ENCODE peak calls at places on chromosomes 6 and 20, in five cellular contexts. L is AG10803, M is Calu3, U is transverse colon, D is HL-60. B is an unnamed sample.

GRCh38 chr6:111918825-111919224 is 45.6 kb upstream of the FYN start:
- DNase-seq in L (peak), M (no peak), U (no peak), D (no peak), B (no peak)

GRCh38 chr20:61900376-61901293 is 165.0 kb downstream of the TAF4 start:
- DNase-seq in M (no peak), U (no peak), L (no peak), D (no peak), B (no peak)

GRCh38 chr6:110703906-110704594 is 111.2 kb downstream of the CDK19 start:
- DNase-seq in L (peak), D (no peak), M (no peak), U (no peak), B (no peak)

GRCh38 chr20:52129611-52130010 is 62.0 kb downstream of the ZFP64 start:
- DNase-seq in U (no peak), M (no peak), L (peak), D (no peak), B (no peak)

GRCh38 chr20:62704341-62704948 is 4.2 kb upstream of the NTSR1 start:
- DNase-seq in L (peak), D (no peak), U (peak), M (peak), B (no peak)

GRCh38 chr6:41027799-41028617 is 11.0 kb downstream of the UNC5CL start:
- DNase-seq in L (peak), M (peak), D (peak), U (peak), B (peak)

GRCh38 chr6:166355552-166355951 is 13.2 kb upstream of the SFT2D1 start:
- DNase-seq in D (no peak), M (no peak), U (no peak), L (no peak), B (no peak)

GRCh38 chr6:152299336-152299735 is 337.8 kb downstream of the SYNE1 start:
- DNase-seq in L (no peak), M (no peak), U (no peak), D (no peak), B (no peak)

GRCh38 chr6:165439928-165440554 is 130.6 kb upstream of the C6orf118 start:
- DNase-seq in L (peak), M (no peak), D (no peak), U (no peak), B (no peak)

GRCh38 chr20:30484009-30484748 is 773.3 kb upstream of the DEFB115 start:
- DNase-seq in D (no peak), L (no peak), M (no peak), U (no peak), B (no peak)

GRCh38 chr20:62589720-62590119 is 52.6 kb upstream of the SLCO4A1 start:
- DNase-seq in L (no peak), D (no peak), U (no peak), M (no peak), B (no peak)

GRCh38 chr20:25218492-25218891 is 23.0 kb downstream of the ENTPD6 start:
- DNase-seq in U (no peak), M (no peak), D (no peak), L (no peak), B (no peak)

GRCh38 chr6:18792832-18793231 is 405.7 kb downstream of the RNF144B start:
- DNase-seq in L (no peak), U (no peak), D (no peak), M (no peak), B (no peak)

GRCh38 chr20:58875111-58875510 is 22.6 kb downstream of the GNAS start:
- DNase-seq in M (no peak), D (no peak), L (no peak), U (no peak), B (no peak)

GRCh38 chr6:156953478-156954146 is 176.4 kb downstream of the ARID1B start:
- DNase-seq in M (peak), L (peak), D (no peak), U (no peak), B (no peak)

GRCh38 chr6:46491201-46491788 is at the start of gene RCAN2:
- DNase-seq in L (peak), M (peak), U (peak), D (no peak), B (peak)

GRCh38 chr6:18035330-18035854 is 48.0 kb upstream of the KIF13A start:
- DNase-seq in U (no peak), L (no peak), M (no peak), D (no peak), B (no peak)

GRCh38 chr6:69378326-69378725 is 418.5 kb downstream of the LMBRD1 start:
- DNase-seq in M (no peak), U (no peak), D (no peak), L (no peak), B (no peak)

GRCh38 chr6:75855047-75855446 is 106.0 kb downstream of the MYO6 start:
- DNase-seq in U (peak), M (peak), D (peak), L (peak), B (no peak)

GRCh38 chr20:35575958-35576357 is 34.1 kb downstream of the ERGIC3 start:
- DNase-seq in U (peak), M (peak), D (no peak), L (no peak), B (no peak)

GRCh38 chr20:39269031-39269461 is 306.9 kb downstream of the DHX35 start:
- DNase-seq in U (peak), M (peak), L (peak), D (peak), B (no peak)

GRCh38 chr6:56714982-56715456 is 72.3 kb upstream of the DST start:
- DNase-seq in U (no peak), M (peak), D (no peak), L (peak), B (no peak)

GRCh38 chr6:160010067-160010466 is 41.2 kb downstream of the IGF2R start:
- DNase-seq in D (no peak), U (no peak), L (peak), M (no peak), B (no peak)

GRCh38 chr6:46741482-46741881 is 5.3 kb upstream of the ANKRD66 start:
- DNase-seq in U (no peak), D (no peak), M (no peak), L (no peak), B (no peak)

GRCh38 chr6:148509152-148509571 is 166.5 kb downstream of the SASH1 start:
- DNase-seq in U (no peak), L (peak), D (no peak), M (no peak), B (no peak)

GRCh38 chr6:137217801-137218472 is 1.2 kb downstream of the IFNGR1 start:
- DNase-seq in L (peak), U (peak), D (peak), M (no peak), B (no peak)

GRCh38 chr20:48779435-48779834 is 48.4 kb downstream of the PREX1 start:
- DNase-seq in U (no peak), M (no peak), D (no peak), L (no peak), B (no peak)

GRCh38 chr20:396619-397431 is 11.3 kb upstream of the RBCK1 start:
- DNase-seq in L (no peak), U (no peak), D (no peak), M (no peak), B (no peak)

GRCh38 chr6:81752969-81753708 is 658 bp upstream of the TENT5A start:
- DNase-seq in U (peak), D (peak), L (peak), M (peak), B (peak)

GRCh38 chr6:128554302-128554701 is 33.9 kb upstream of the PTPRK start:
- DNase-seq in M (no peak), U (no peak), L (peak), D (no peak), B (no peak)

GRCh38 chr20:38073307-38074010 is 39.9 kb downstream of the RPRD1B start:
- DNase-seq in L (peak), D (no peak), U (peak), M (peak), B (no peak)

GRCh38 chr6:125046107-125046925 is 84.1 kb downstream of the RNF217 start:
- DNase-seq in D (no peak), L (no peak), U (no peak), M (no peak), B (no peak)

GRCh38 chr20:8431538-8432434 is 299.7 kb downstream of the PLCB1 start:
- DNase-seq in L (no peak), D (no peak), U (peak), M (no peak), B (no peak)

GRCh38 chr6:30258204-30258603 is 45.0 kb upstream of the TRIM26 start:
- DNase-seq in M (no peak), L (no peak), D (no peak), U (no peak), B (no peak)

GRCh38 chr6:30260036-30260504 is 46.9 kb upstream of the TRIM26 start:
- DNase-seq in D (no peak), M (no peak), U (no peak), L (no peak), B (peak)

GRCh38 chr6:30263734-30264133 is 50.5 kb upstream of the TRIM26 start:
- DNase-seq in U (no peak), M (no peak), D (no peak), L (peak), B (no peak)

GRCh38 chr6:30264731-30265130 is 51.5 kb upstream of the TRIM26 start:
- DNase-seq in D (no peak), M (no peak), L (peak), U (no peak), B (no peak)

DNA sequence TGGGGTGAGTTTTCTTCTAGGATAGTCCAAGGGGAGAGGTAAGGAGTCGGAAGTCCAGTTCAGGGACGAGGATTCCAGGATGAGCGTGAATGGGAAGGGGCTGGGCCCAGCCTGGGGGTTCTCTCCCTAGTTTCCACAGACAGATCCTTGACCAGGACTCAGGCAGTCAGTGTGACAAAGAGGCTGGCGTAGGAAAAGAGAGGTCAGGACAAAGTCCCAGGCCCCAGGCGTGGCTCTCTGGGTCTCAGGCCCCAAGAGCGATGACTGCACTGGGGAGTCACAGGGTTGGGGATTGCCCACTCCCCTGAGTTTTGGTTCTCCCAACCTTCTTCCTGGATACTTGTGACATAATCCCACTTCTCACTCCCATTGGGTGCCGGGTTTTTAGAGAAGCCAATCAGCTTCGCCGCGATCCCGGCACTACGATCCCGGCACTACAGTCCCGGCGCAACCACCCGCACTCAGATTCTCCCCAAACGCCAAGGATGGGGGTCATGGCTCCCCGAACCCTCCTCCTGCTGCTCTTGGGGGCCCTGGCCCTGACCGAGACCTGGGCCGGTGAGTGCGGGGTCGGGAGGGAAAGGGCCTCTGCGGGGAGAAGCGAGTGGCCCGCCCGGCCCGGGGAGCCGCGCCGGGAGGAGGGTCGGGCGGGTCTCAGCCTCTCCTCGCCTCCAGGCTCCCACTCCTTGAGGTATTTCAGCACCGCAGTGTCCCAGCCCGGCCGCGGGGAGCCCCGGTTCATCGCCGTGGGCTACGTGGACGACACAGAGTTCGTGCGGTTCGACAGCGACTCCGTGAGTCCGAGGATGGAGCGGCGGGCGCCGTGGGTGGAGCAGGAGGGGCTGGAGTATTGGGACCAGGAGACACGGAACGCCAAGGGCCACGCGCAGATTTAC is 46.2 kb upstream of the TRIM26 start:
- DNase-seq in U (peak), M (peak), L (peak), D (peak), B (peak)
- TF ChIP-seq CTCF in U (no peak), M (no peak), L (peak), D (no peak), B (no peak)

GRCh38 chr20:19897891-19898290 is 119.3 kb upstream of the NAA20 start:
- DNase-seq in D (no peak), M (no peak), L (no peak), U (no peak), B (no peak)

GRCh38 chr20:19901226-19901625 is 115.9 kb upstream of the NAA20 start:
- DNase-seq in M (no peak), D (no peak), U (no peak), L (no peak), B (no peak)

GRCh38 chr20:19907326-19908056 is 109.7 kb upstream of the NAA20 start:
- DNase-seq in U (no peak), L (no peak), D (no peak), M (no peak), B (no peak)

GRCh38 chr20:19908586-19908985 is 108.6 kb upstream of the NAA20 start:
- DNase-seq in M (no peak), L (no peak), D (no peak), U (no peak), B (no peak)

DNA sequence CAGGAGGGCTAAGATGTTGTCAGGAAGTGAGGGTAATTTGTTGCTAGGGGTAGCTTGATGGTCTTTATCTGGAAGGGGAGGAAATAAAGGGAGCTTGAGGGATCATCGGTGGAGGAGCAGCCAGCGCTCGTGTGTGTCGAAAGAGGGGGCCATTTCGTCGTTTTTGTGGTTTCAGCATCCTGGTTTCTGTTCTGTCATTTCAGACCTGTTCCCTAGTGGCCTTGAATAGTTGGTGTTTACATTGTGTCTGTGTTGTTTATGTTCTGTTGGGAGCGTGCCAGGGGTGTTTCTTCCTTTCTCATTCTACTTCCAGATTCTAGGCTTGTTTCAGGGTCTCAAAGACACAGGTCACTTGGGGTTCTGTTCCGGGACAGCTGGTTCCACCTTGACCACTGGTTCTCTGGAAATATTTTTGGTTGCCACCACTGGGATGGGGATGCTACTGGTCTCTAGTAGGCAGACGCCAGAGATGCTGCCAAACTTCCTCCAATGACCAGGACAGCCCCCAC is 113.9 kb upstream of the NAA20 start:
- DNase-seq in L (peak), M (no peak), U (peak), D (peak), B (no peak)
- TF ChIP-seq CTCF in L (no peak), M (no peak), U (no peak), D (no peak), B (no peak)

DNA sequence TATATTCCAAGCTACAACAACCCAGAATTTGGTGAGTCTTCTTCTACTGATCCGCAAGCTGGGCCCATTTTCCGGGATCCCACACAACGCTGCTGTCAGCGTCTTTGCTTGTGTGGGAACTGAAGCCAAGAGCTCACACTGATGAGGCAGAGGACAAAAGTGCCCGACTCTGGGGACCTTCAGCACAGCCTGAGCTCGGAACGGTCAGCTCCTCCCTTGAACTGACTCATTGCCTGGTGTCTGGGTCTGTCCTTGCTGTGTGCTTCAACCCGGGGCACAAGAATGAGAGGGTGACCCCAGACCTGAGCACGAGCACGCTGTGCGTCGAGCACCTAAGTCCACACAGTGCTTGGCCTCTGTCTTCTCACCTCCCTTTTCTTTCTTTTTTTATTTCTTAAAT is 33.5 kb downstream of the DACT2 start:
- DNase-seq in U (no peak), D (no peak), L (no peak), M (no peak), B (no peak)
- TF ChIP-seq CTCF in U (no peak), D (no peak), L (no peak), M (no peak), B (no peak)

GRCh38 chr6:133242761-133243590 is 1.8 kb downstream of the EYA4 start:
- DNase-seq in U (no peak), L (no peak), M (peak), D (no peak), B (no peak)

GRCh38 chr6:133243723-133244122 is 2.6 kb downstream of the EYA4 start:
- DNase-seq in D (no peak), L (no peak), U (no peak), M (no peak), B (no peak)

GRCh38 chr6:133241901-133242760 is 974 bp downstream of the EYA4 start:
- DNase-seq in U (no peak), M (peak), D (no peak), L (no peak), B (no peak)

GRCh38 chr6:133241088-133241900 is at the start of gene EYA4:
- DNase-seq in M (peak), U (no peak), D (no peak), L (no peak), B (no peak)

DNA sequence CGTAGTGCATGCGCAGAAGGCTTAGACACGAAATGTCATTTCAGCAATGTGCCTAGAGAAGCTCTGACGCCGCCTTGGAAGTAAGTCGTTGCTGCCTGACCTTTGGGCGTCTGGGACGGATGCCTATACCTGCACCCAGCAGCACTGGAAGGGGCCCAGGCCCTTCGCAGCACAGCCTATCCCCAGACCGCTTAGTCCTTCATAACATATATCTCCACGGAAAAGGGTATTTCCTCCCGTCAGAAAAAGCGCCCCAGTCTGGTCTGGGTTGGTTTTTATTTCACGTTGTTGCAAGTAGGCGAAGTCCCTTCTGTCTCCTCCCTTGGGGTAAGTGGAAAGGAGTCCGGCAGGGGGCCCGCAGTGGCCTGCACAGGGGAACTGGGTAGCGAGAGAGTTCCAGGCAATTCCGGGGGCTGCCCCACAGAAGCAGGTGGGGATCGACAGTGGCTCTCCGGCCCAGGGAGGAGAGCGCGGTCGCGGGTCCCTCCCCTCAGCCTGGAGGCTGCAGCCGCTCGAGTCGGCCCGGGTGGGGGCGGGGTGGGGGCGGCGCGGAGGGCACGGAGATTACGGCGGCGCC is 558 bp upstream of the EYA4 start:
- DNase-seq in D (no peak), M (peak), L (no peak), U (no peak), B (no peak)
- TF ChIP-seq CTCF in D (no peak), M (peak), L (no peak), U (no peak), B (no peak)

GRCh38 chr6:167443098-167443680 is 118.3 kb downstream of the TTLL2 start:
- DNase-seq in D (no peak), U (no peak), M (no peak), L (no peak), B (no peak)
- TF ChIP-seq CTCF in D (no peak), U (no peak), M (no peak), L (no peak), B (no peak)

GRCh38 chr6:45082091-45082490 is 246.0 kb upstream of the RUNX2 start:
- DNase-seq in D (no peak), U (no peak), M (no peak), L (no peak), B (no peak)
- TF ChIP-seq CTCF in D (no peak), U (no peak), M (no peak), L (no peak), B (no peak)

GRCh38 chr6:108029226-108029921 is 45.2 kb downstream of the OSTM1 start:
- DNase-seq in M (no peak), L (no peak), D (no peak), U (no peak), B (no peak)
- TF ChIP-seq CTCF in M (no peak), L (no peak), D (no peak), U (no peak), B (no peak)

GRCh38 chr6:88493717-88494116 is 327.6 kb upstream of the CNR1 start:
- DNase-seq in M (no peak), D (no peak), L (no peak), U (no peak), B (no peak)

GRCh38 chr6:88494401-88495140 is 328.4 kb upstream of the CNR1 start:
- DNase-seq in U (no peak), D (no peak), M (no peak), L (no peak), B (no peak)

GRCh38 chr6:88492241-88492640 is 326.1 kb upstream of the CNR1 start:
- DNase-seq in M (no peak), U (no peak), L (no peak), D (no peak), B (no peak)

GRCh38 chr6:88491266-88491665 is 325.1 kb upstream of the CNR1 start:
- DNase-seq in M (no peak), U (no peak), L (no peak), D (no peak), B (no peak)

GRCh38 chr6:88492824-88493223 is 326.7 kb upstream of the CNR1 start:
- DNase-seq in M (peak), L (peak), U (no peak), D (peak), B (no peak)
- TF ChIP-seq CTCF in M (peak), L (peak), U (no peak), D (no peak), B (no peak)

GRCh38 chr6:85348643-85349042 is 101.2 kb upstream of the NT5E start:
- DNase-seq in U (no peak), D (no peak), L (no peak), M (no peak), B (no peak)
- TF ChIP-seq CTCF in U (no peak), D (no peak), L (no peak), M (no peak), B (peak)

B was measured in natural killer cell.